ENCODE peak calls at places on chromosome 6, in nine cellular contexts. N is type B pancreatic cell; X is cardiac fibroblast; Q is amygdala; U is GM20000; R is activated T-cell treated with anti-CD3 and anti-CD28 coated beads, Interleukin-2, amount 50 U/mL, for 72 hours; G is NCI-H1105; P is EL; B is T-helper 9 cell. M is an unnamed sample.

GRCh38 chr6:17484201-17484606 is 90.8 kb downstream of the CAP2 start:
- DNase-seq in G (peak; percentile 59), P (no peak), Q (no peak), R (no peak), B (no peak), U (no peak), X (no peak), N (no peak), M (no peak)

GRCh38 chr6:36851149-36851614 is 11.9 kb upstream of the CPNE5 start:
- DNase-seq in B (peak; percentile 6), R (no peak), Q (no peak), X (peak; percentile 91), P (peak; percentile 78), G (peak; percentile 61), N (no peak), U (peak; percentile 68), M (peak; percentile 81)

GRCh38 chr6:151060096-151060741 is 179.5 kb upstream of the AKAP12 start:
- DNase-seq in P (peak; percentile 95), Q (no peak), G (no peak), U (no peak), B (no peak), N (no peak), X (peak; percentile 98), R (no peak), M (peak; percentile 99)

GRCh38 chr6:91352878-91353277 is 766.0 kb upstream of the MAP3K7 start:
- DNase-seq in U (no peak), Q (no peak), G (no peak), R (no peak), P (no peak), X (no peak), B (no peak), N (no peak), M (no peak)

GRCh38 chr6:139829557-139829956 is 455.1 kb upstream of the CITED2 start:
- DNase-seq in Q (no peak), U (no peak), N (no peak), G (peak; percentile 18), P (no peak), X (no peak), R (no peak), B (no peak), M (no peak)

GRCh38 chr6:116443105-116443504 is 18.1 kb upstream of the CALHM6 start:
- DNase-seq in X (no peak), B (no peak), U (no peak), Q (no peak), P (no peak), N (no peak), G (no peak), R (no peak), M (no peak)

GRCh38 chr6:103675807-103676406 is 1183.8 kb downstream of the HACE1 start:
- DNase-seq in X (peak; percentile 31), R (no peak), B (no peak), U (no peak), G (no peak), P (peak; percentile 18), N (no peak), Q (no peak), M (no peak)

GRCh38 chr6:165231581-165232276 is 77.7 kb downstream of the C6orf118 start:
- DNase-seq in R (no peak), B (no peak), N (no peak), U (no peak), G (peak; percentile 61), Q (peak; percentile 32), P (no peak), X (peak; percentile 66), M (peak; percentile 24)

GRCh38 chr6:32637219-32637880 is at the start of gene HLA-DQA1:
- DNase-seq in P (no peak), G (no peak), U (peak; percentile 74), B (no peak), N (no peak), X (no peak), R (no peak), Q (no peak), M (no peak)

GRCh38 chr6:48560408-48560807 is 449.4 kb upstream of the PTCHD4 start:
- DNase-seq in X (peak; percentile 57), G (no peak), P (peak; percentile 61), Q (no peak), N (no peak), U (no peak), R (no peak), B (no peak), M (peak; percentile 64)

GRCh38 chr6:148548065-148548748 is 198.6 kb upstream of the UST start:
- DNase-seq in U (no peak), R (no peak), N (no peak), P (peak; percentile 81), B (no peak), Q (no peak), X (peak; percentile 39), G (no peak), M (no peak)

GRCh38 chr6:30319146-30319835 is 7.4 kb upstream of the TRIM39 start:
- DNase-seq in B (no peak), U (no peak), Q (no peak), N (no peak), P (peak; percentile 59), X (peak; percentile 18), R (no peak), G (no peak), M (peak; percentile 74)

GRCh38 chr6:133376743-133377142 is 135.6 kb downstream of the EYA4 start:
- DNase-seq in N (no peak), G (no peak), Q (no peak), R (no peak), X (no peak), B (no peak), P (no peak), U (no peak), M (peak; percentile 15)

GRCh38 chr6:42960243-42961019 is at the start of gene GNMT:
- DNase-seq in X (no peak), R (peak; percentile 62), N (no peak), B (peak; percentile 21), P (peak; percentile 25), G (peak; percentile 58), Q (no peak), U (peak; percentile 45), M (no peak)

GRCh38 chr6:165439928-165440554 is 130.6 kb upstream of the C6orf118 start:
- DNase-seq in P (no peak), Q (no peak), B (no peak), N (no peak), X (peak; percentile 89), R (no peak), G (peak; percentile 70), U (peak; percentile 7), M (peak; percentile 15)

GRCh38 chr6:50520862-50521261 is 192.5 kb upstream of the TFAP2D start:
- DNase-seq in N (no peak), Q (no peak), B (no peak), G (no peak), R (no peak), P (no peak), X (no peak), U (no peak), M (no peak)

GRCh38 chr6:3516094-3516493 is 59.2 kb upstream of the SLC22A23 start:
- DNase-seq in P (peak; percentile 24), B (no peak), N (no peak), U (no peak), R (no peak), Q (no peak), G (no peak), X (peak; percentile 53), M (peak; percentile 26)

GRCh38 chr6:25175656-25176055 is 103.5 kb upstream of the CARMIL1 start:
- DNase-seq in X (no peak), B (no peak), R (no peak), G (no peak), Q (no peak), N (no peak), P (no peak), U (no peak), M (no peak)

GRCh38 chr6:148501178-148501590 is 158.5 kb downstream of the SASH1 start:
- DNase-seq in X (peak; percentile 99), Q (no peak), R (no peak), U (no peak), G (no peak), N (no peak), P (peak; percentile 99), B (no peak), M (peak; percentile 94)

GRCh38 chr6:89411269-89412070 is 603 bp downstream of the RRAGD start:
- DNase-seq in Q (no peak), B (peak; percentile 15), X (no peak), N (peak; percentile 71), R (peak; percentile 62), P (peak; percentile 10), G (peak; percentile 26), U (peak; percentile 74), M (no peak)

GRCh38 chr6:110475255-110475654 is 1.2 kb downstream of the SLC22A16 start:
- DNase-seq in Q (no peak), U (no peak), B (no peak), X (peak; percentile 10), G (no peak), P (no peak), N (no peak), R (no peak), M (no peak)

GRCh38 chr6:105077592-105078463 is 102.0 kb downstream of the POPDC3 start:
- DNase-seq in B (no peak), G (peak; percentile 29), R (no peak), N (no peak), U (peak; percentile 25), X (peak; percentile 78), P (peak; percentile 66), Q (no peak), M (peak; percentile 79)

M was measured in HCEC 1CT.